ENCODE peak calls at places on chromosome 3, in nine cellular contexts. One of them, this sample, is unnamed.

GRCh38 chr3:179981646-179982045 is 55.1 kb downstream of the PEX5L start:
- DNase-seq in A549: no peak
- DNase-seq in transverse colon: no peak
- DNase-seq in heart left ventricle: no peak
- DNase-seq in body of pancreas: no peak
- DNase-seq in sigmoid colon: no peak
- DNase-seq in upper lobe of right lung: no peak
- DNase-seq in OCI-LY7: no peak
- DNase-seq in pancreas: no peak
- DNase-seq in this sample: no peak

GRCh38 chr3:87199621-87200020 is 27.5 kb upstream of the CHMP2B start:
- DNase-seq in A549: no peak
- DNase-seq in transverse colon: no peak
- DNase-seq in heart left ventricle: no peak
- DNase-seq in body of pancreas: no peak
- DNase-seq in sigmoid colon: no peak
- DNase-seq in upper lobe of right lung: no peak
- DNase-seq in OCI-LY7: no peak
- DNase-seq in pancreas: no peak
- DNase-seq in this sample: no peak

GRCh38 chr3:104206925-104207324 is 1159.8 kb upstream of the ALCAM start:
- DNase-seq in A549: no peak
- DNase-seq in transverse colon: no peak
- DNase-seq in heart left ventricle: no peak
- DNase-seq in body of pancreas: peak; percentile 25
- DNase-seq in sigmoid colon: no peak
- DNase-seq in upper lobe of right lung: no peak
- DNase-seq in OCI-LY7: no peak
- DNase-seq in pancreas: no peak
- DNase-seq in this sample: no peak

GRCh38 chr3:125403789-125404188 is 28.7 kb upstream of the ZNF148 start:
- DNase-seq in A549: no peak
- DNase-seq in transverse colon: no peak
- DNase-seq in heart left ventricle: no peak
- DNase-seq in body of pancreas: no peak
- DNase-seq in sigmoid colon: no peak
- DNase-seq in upper lobe of right lung: no peak
- DNase-seq in OCI-LY7: no peak
- DNase-seq in pancreas: no peak
- DNase-seq in this sample: no peak

GRCh38 chr3:133487920-133488540 is 85.5 kb upstream of the CDV3 start:
- DNase-seq in A549: peak; percentile 12
- DNase-seq in transverse colon: no peak
- DNase-seq in heart left ventricle: no peak
- DNase-seq in body of pancreas: peak; percentile 44
- DNase-seq in sigmoid colon: no peak
- DNase-seq in upper lobe of right lung: no peak
- DNase-seq in OCI-LY7: no peak
- DNase-seq in pancreas: no peak
- DNase-seq in this sample: peak; percentile 76

GRCh38 chr3:28835751-28836150 is 445.1 kb upstream of the RBMS3 start:
- DNase-seq in A549: no peak
- DNase-seq in transverse colon: no peak
- DNase-seq in heart left ventricle: no peak
- DNase-seq in body of pancreas: peak; percentile 37
- DNase-seq in sigmoid colon: no peak
- DNase-seq in upper lobe of right lung: peak; percentile 50
- DNase-seq in OCI-LY7: no peak
- DNase-seq in pancreas: peak; percentile 64
- DNase-seq in this sample: no peak

GRCh38 chr3:127002195-127003174 is 19.6 kb downstream of the PLXNA1 start:
- DNase-seq in A549: no peak
- DNase-seq in transverse colon: peak; percentile 55
- DNase-seq in heart left ventricle: peak; percentile 90
- DNase-seq in body of pancreas: peak; percentile 76
- DNase-seq in sigmoid colon: peak; percentile 93
- DNase-seq in upper lobe of right lung: peak; percentile 93
- DNase-seq in OCI-LY7: peak; percentile 39
- DNase-seq in pancreas: peak; percentile 74
- DNase-seq in this sample: peak; percentile 59

GRCh38 chr3:49844464-49845183 is 11.7 kb downstream of the TRAIP start:
- DNase-seq in A549: no peak
- DNase-seq in transverse colon: no peak
- DNase-seq in heart left ventricle: no peak
- DNase-seq in body of pancreas: no peak
- DNase-seq in sigmoid colon: no peak
- DNase-seq in upper lobe of right lung: no peak
- DNase-seq in OCI-LY7: no peak
- DNase-seq in pancreas: no peak
- DNase-seq in this sample: no peak

GRCh38 chr3:192570757-192571156 is 156.6 kb downstream of the FGF12 start:
- DNase-seq in A549: no peak
- DNase-seq in transverse colon: no peak
- DNase-seq in heart left ventricle: no peak
- DNase-seq in body of pancreas: peak; percentile 8
- DNase-seq in sigmoid colon: no peak
- DNase-seq in upper lobe of right lung: no peak
- DNase-seq in OCI-LY7: no peak
- DNase-seq in pancreas: no peak
- DNase-seq in this sample: no peak

GRCh38 chr3:46213201-46213600 is 5.1 kb upstream of the CCR1 start:
- DNase-seq in A549: no peak
- DNase-seq in transverse colon: no peak
- DNase-seq in heart left ventricle: no peak
- DNase-seq in body of pancreas: no peak
- DNase-seq in sigmoid colon: no peak
- DNase-seq in upper lobe of right lung: no peak
- DNase-seq in OCI-LY7: no peak
- DNase-seq in pancreas: no peak
- DNase-seq in this sample: no peak

GRCh38 chr3:177618873-177619771 is 421.8 kb upstream of the TBL1XR1 start:
- DNase-seq in A549: no peak
- DNase-seq in transverse colon: no peak
- DNase-seq in heart left ventricle: no peak
- DNase-seq in body of pancreas: no peak
- DNase-seq in sigmoid colon: no peak
- DNase-seq in upper lobe of right lung: no peak
- DNase-seq in OCI-LY7: no peak
- DNase-seq in pancreas: no peak
- DNase-seq in this sample: no peak
- H3K4me3 ChIP-seq in A549: no peak overlapping the region
- H3K4me3 ChIP-seq in transverse colon: no peak overlapping the region
- H3K4me3 ChIP-seq in heart left ventricle: no peak overlapping the region
- H3K4me3 ChIP-seq in body of pancreas: no peak overlapping the region
- H3K4me3 ChIP-seq in sigmoid colon: no peak overlapping the region
- H3K4me3 ChIP-seq in upper lobe of right lung: no peak overlapping the region
- H3K4me3 ChIP-seq in OCI-LY7: no peak overlapping the region
- H3K4me3 ChIP-seq in pancreas: no peak overlapping the region
- H3K4me3 ChIP-seq in this sample: no peak overlapping the region

GRCh38 chr3:172096881-172097420 is 57.6 kb downstream of the FNDC3B start:
- DNase-seq in A549: peak; percentile 19
- DNase-seq in transverse colon: no peak
- DNase-seq in heart left ventricle: no peak
- DNase-seq in body of pancreas: peak; percentile 61
- DNase-seq in sigmoid colon: no peak
- DNase-seq in upper lobe of right lung: no peak
- DNase-seq in OCI-LY7: no peak
- DNase-seq in pancreas: no peak
- DNase-seq in this sample: no peak
- H3K4me1 ChIP-seq in A549: peaks cover 80% of the 10 kb centered on the region
- H3K4me1 ChIP-seq in transverse colon: peaks cover 37% of the 10 kb centered on the region
- H3K4me1 ChIP-seq in heart left ventricle: peaks cover 78% of the 10 kb centered on the region
- H3K4me1 ChIP-seq in body of pancreas: peaks cover 61% of the 10 kb centered on the region
- H3K4me1 ChIP-seq in sigmoid colon: peaks cover 70% of the 10 kb centered on the region
- H3K4me1 ChIP-seq in upper lobe of right lung: peaks cover 51% of the 10 kb centered on the region
- H3K4me1 ChIP-seq in OCI-LY7: peaks cover 72% of the 10 kb centered on the region
- H3K4me1 ChIP-seq in pancreas: peaks cover 39% of the 10 kb centered on the region
- H3K4me1 ChIP-seq in this sample: peaks cover 28% of the 10 kb centered on the region

GRCh38 chr3:154464440-154465148 is 34.6 kb upstream of the GPR149 start:
- DNase-seq in A549: no peak
- DNase-seq in transverse colon: no peak
- DNase-seq in heart left ventricle: no peak
- DNase-seq in body of pancreas: no peak
- DNase-seq in sigmoid colon: no peak
- DNase-seq in upper lobe of right lung: no peak
- DNase-seq in OCI-LY7: no peak
- DNase-seq in pancreas: no peak
- DNase-seq in this sample: no peak
- TF ChIP-seq CTCF in A549: no peak
- TF ChIP-seq CTCF in transverse colon: no peak
- TF ChIP-seq CTCF in heart left ventricle: no peak
- TF ChIP-seq CTCF in body of pancreas: no peak
- TF ChIP-seq CTCF in sigmoid colon: no peak
- TF ChIP-seq CTCF in upper lobe of right lung: no peak
- TF ChIP-seq CTCF in OCI-LY7: no peak
- TF ChIP-seq CTCF in pancreas: no peak
- TF ChIP-seq CTCF in this sample: no peak

DNA sequence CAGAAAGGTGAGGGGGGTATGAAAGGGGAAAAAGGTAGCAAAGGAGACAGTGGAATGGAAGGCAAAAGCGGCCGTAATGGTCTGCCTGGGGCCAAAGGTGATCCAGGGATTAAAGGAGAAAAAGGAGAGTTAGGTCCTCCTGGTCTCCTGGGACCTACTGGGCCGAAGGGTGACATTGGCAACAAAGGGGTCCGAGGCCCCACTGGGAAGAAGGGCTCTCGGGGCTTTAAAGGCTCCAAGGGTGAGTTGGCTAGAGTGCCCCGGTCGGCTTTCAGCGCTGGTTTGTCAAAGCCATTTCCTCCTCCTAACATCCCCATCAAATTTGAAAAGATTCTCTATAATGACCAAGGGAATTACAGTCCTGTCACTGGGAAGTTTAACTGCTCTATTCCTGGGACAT is 6.7 kb downstream of the OTOL1 start:
- DNase-seq in A549: no peak
- DNase-seq in transverse colon: no peak
- DNase-seq in heart left ventricle: no peak
- DNase-seq in body of pancreas: no peak
- DNase-seq in sigmoid colon: no peak
- DNase-seq in upper lobe of right lung: no peak
- DNase-seq in OCI-LY7: no peak
- DNase-seq in pancreas: no peak
- DNase-seq in this sample: no peak
- H3K4me3 ChIP-seq in A549: no peak overlapping the region
- H3K4me3 ChIP-seq in transverse colon: no peak overlapping the region
- H3K4me3 ChIP-seq in heart left ventricle: no peak overlapping the region
- H3K4me3 ChIP-seq in body of pancreas: no peak overlapping the region
- H3K4me3 ChIP-seq in sigmoid colon: no peak overlapping the region
- H3K4me3 ChIP-seq in upper lobe of right lung: no peak overlapping the region
- H3K4me3 ChIP-seq in OCI-LY7: no peak overlapping the region
- H3K4me3 ChIP-seq in pancreas: no peak overlapping the region
- H3K4me3 ChIP-seq in this sample: no peak overlapping the region

DNA sequence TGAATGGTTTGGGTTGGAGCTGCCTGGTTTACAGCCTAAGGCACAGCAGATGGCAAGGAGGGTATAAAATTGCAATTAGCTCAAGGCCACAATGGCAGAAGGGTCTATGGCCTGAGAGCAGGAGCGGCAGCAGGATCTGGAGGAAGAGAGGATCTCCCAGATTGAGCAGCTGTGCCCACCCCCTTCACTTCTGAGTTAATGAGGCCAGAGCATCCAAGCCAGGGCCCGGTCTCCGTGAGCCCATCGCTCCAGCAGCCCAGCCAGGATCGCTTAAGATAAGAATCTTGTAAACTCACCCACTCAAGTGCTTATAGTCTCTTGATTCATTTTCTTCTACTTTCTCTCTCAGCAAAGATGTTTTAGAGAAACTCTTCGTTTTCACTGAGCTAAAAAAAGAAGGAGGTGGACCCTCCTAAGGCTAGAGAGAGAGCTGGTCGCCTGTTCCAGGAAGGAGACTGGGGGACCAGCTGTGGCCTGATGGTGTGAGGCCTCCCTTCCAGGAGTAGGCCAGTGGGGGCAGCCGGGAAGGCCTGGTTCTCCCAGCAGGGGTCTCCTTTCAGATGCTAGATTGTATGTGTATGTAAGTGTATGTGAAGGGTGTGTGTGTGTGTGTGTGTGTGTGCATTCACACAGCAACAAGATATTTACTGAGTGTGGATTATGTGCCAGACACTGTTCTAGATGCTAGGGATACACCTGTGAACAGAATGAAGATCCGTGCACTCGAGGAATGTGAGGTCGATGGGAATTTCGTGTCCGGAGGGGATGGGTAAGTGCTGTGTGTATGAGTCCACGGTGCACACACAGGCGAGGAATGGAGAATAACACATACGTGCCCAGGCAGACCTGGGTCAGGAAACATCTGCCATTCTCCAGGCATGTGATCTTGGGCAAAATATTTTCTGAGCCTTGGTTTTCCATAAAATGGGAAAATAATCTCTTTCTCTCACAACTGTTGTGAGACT is 18.6 kb downstream of the MAGEF1 start:
- DNase-seq in A549: no peak
- DNase-seq in transverse colon: no peak
- DNase-seq in heart left ventricle: no peak
- DNase-seq in body of pancreas: no peak
- DNase-seq in sigmoid colon: no peak
- DNase-seq in upper lobe of right lung: no peak
- DNase-seq in OCI-LY7: no peak
- DNase-seq in pancreas: no peak
- DNase-seq in this sample: no peak
- H3K4me1 ChIP-seq in A549: no peaks in the 10 kb centered on the region
- H3K4me1 ChIP-seq in transverse colon: peaks cover 12% of the 10 kb centered on the region
- H3K4me1 ChIP-seq in heart left ventricle: peaks cover 36% of the 10 kb centered on the region
- H3K4me1 ChIP-seq in body of pancreas: no peaks in the 10 kb centered on the region
- H3K4me1 ChIP-seq in sigmoid colon: peaks cover 60% of the 10 kb centered on the region
- H3K4me1 ChIP-seq in upper lobe of right lung: peaks cover 30% of the 10 kb centered on the region
- H3K4me1 ChIP-seq in OCI-LY7: no peaks in the 10 kb centered on the region
- H3K4me1 ChIP-seq in pancreas: no peaks in the 10 kb centered on the region
- H3K4me1 ChIP-seq in this sample: peaks cover 4% of the 10 kb centered on the region

DNA sequence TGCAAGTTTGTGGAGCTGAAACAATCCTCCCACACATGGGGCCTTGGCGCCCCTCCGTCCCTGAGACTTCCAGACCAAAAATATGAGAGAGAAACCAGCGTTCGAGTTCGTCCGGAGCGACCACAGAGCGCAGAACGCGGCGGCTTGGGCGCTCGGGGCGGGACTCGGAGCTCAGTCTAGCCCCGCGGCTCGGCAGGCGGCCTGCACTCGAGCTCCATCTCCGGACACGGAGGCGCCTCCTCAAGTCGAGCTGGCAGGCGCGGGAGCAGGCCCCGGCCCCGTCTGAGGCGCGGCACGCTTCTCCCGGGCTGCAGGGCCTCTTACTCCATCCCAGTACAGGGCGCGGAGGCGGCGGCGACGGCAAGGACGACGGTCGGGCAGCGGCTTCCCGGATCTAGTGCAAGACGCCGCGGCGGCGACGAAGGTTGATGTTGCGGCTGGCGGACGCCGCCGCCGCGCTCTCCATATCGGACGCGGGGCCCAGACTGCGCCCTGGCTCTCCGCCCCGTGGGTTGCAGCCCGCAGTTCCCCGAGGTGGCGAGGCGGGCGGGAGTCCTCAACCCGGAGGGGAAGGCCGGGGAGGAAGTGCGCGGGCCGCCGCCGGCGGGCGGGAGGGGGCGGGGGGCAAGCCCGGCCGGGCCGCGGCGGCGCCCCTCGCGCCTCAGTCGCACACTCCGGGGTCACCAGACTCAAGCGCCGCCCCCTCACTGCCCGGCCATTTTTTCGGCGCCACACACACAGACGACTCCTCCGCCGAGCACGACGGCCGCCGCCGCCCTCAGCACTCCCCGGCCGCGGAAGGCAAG is 674 bp downstream of the MSL2 start:
- DNase-seq in A549: no peak
- DNase-seq in transverse colon: peak; percentile 67
- DNase-seq in heart left ventricle: peak; percentile 84
- DNase-seq in body of pancreas: peak; percentile 78
- DNase-seq in sigmoid colon: peak; percentile 90
- DNase-seq in upper lobe of right lung: peak; percentile 92
- DNase-seq in OCI-LY7: peak; percentile 85
- DNase-seq in pancreas: peak; percentile 88
- DNase-seq in this sample: peak; percentile 63
- TF ChIP-seq CTCF in A549: no peak
- TF ChIP-seq CTCF in transverse colon: no peak
- TF ChIP-seq CTCF in heart left ventricle: no peak
- TF ChIP-seq CTCF in body of pancreas: no peak
- TF ChIP-seq CTCF in sigmoid colon: no peak
- TF ChIP-seq CTCF in upper lobe of right lung: no peak
- TF ChIP-seq CTCF in OCI-LY7: no peak
- TF ChIP-seq CTCF in pancreas: no peak
- TF ChIP-seq CTCF in this sample: no peak